ENCODE peak calls at places on chromosomes 7 and 10, in four cellular contexts. One of them, this sample, is unnamed.

GRCh38 chr7:43211693-43212092 is 99.2 kb downstream of the HECW1 start:
- DNase-seq in CD8-positive, alpha-beta T cell: no peak
- DNase-seq in heart left ventricle: no peak
- DNase-seq in OCI-LY7: no peak
- DNase-seq in this sample: no peak

GRCh38 chr10:89351402-89352038 is 23.7 kb downstream of the IFIT3 start:
- DNase-seq in CD8-positive, alpha-beta T cell: no peak
- DNase-seq in heart left ventricle: no peak
- DNase-seq in OCI-LY7: no peak
- DNase-seq in this sample: no peak

GRCh38 chr10:131013281-131013680 is 298.2 kb downstream of the TCERG1L start:
- DNase-seq in CD8-positive, alpha-beta T cell: no peak
- DNase-seq in heart left ventricle: no peak
- DNase-seq in OCI-LY7: no peak
- DNase-seq in this sample: no peak

GRCh38 chr10:84138478-84139125 is 707 bp upstream of the GHITM start:
- DNase-seq in CD8-positive, alpha-beta T cell: peak; percentile 5
- DNase-seq in heart left ventricle: peak; percentile 10
- DNase-seq in OCI-LY7: no peak
- DNase-seq in this sample: no peak

GRCh38 chr7:150941983-150942590 is 36.0 kb downstream of the KCNH2 start:
- DNase-seq in CD8-positive, alpha-beta T cell: no peak
- DNase-seq in heart left ventricle: peak; percentile 68
- DNase-seq in OCI-LY7: peak; percentile 42
- DNase-seq in this sample: no peak

GRCh38 chr10:110363572-110364411 is 59.1 kb upstream of the SMNDC1 start:
- DNase-seq in CD8-positive, alpha-beta T cell: no peak
- DNase-seq in heart left ventricle: no peak
- DNase-seq in OCI-LY7: no peak
- DNase-seq in this sample: no peak

GRCh38 chr7:104124469-104124868 is 83.3 kb downstream of the ORC5 start:
- DNase-seq in CD8-positive, alpha-beta T cell: no peak
- DNase-seq in heart left ventricle: no peak
- DNase-seq in OCI-LY7: no peak
- DNase-seq in this sample: no peak

GRCh38 chr7:36312915-36313334 is 76.7 kb upstream of the ANLN start:
- DNase-seq in CD8-positive, alpha-beta T cell: no peak
- DNase-seq in heart left ventricle: no peak
- DNase-seq in OCI-LY7: no peak
- DNase-seq in this sample: no peak

GRCh38 chr10:35896011-35896410 is 253.9 kb upstream of the FZD8 start:
- DNase-seq in CD8-positive, alpha-beta T cell: no peak
- DNase-seq in heart left ventricle: no peak
- DNase-seq in OCI-LY7: no peak
- DNase-seq in this sample: no peak

GRCh38 chr7:44057181-44057848 is 8.1 kb downstream of the PGAM2 start:
- DNase-seq in CD8-positive, alpha-beta T cell: no peak
- DNase-seq in heart left ventricle: no peak
- DNase-seq in OCI-LY7: no peak
- DNase-seq in this sample: no peak

GRCh38 chr10:71409516-71410104 is 12.9 kb downstream of the CDH23 start:
- DNase-seq in CD8-positive, alpha-beta T cell: no peak
- DNase-seq in heart left ventricle: no peak
- DNase-seq in OCI-LY7: no peak
- DNase-seq in this sample: no peak

GRCh38 chr10:44237364-44238034 is 147.4 kb downstream of the CXCL12 start:
- DNase-seq in CD8-positive, alpha-beta T cell: no peak
- DNase-seq in heart left ventricle: no peak
- DNase-seq in OCI-LY7: no peak
- DNase-seq in this sample: no peak

GRCh38 chr7:34337163-34337562 is 320.9 kb upstream of the NPSR1 start:
- DNase-seq in CD8-positive, alpha-beta T cell: no peak
- DNase-seq in heart left ventricle: no peak
- DNase-seq in OCI-LY7: no peak
- DNase-seq in this sample: no peak

GRCh38 chr7:121924273-121925184 is 51.6 kb downstream of the PTPRZ1 start:
- DNase-seq in CD8-positive, alpha-beta T cell: no peak
- DNase-seq in heart left ventricle: no peak
- DNase-seq in OCI-LY7: no peak
- DNase-seq in this sample: no peak

GRCh38 chr7:87511510-87511909 is 36.0 kb upstream of the ABCB4 start:
- DNase-seq in CD8-positive, alpha-beta T cell: no peak
- DNase-seq in heart left ventricle: no peak
- DNase-seq in OCI-LY7: no peak
- DNase-seq in this sample: no peak

GRCh38 chr10:120132811-120133210 is 240.3 kb downstream of the SEC23IP start:
- DNase-seq in CD8-positive, alpha-beta T cell: no peak
- DNase-seq in heart left ventricle: no peak
- DNase-seq in OCI-LY7: no peak
- DNase-seq in this sample: no peak

DNA sequence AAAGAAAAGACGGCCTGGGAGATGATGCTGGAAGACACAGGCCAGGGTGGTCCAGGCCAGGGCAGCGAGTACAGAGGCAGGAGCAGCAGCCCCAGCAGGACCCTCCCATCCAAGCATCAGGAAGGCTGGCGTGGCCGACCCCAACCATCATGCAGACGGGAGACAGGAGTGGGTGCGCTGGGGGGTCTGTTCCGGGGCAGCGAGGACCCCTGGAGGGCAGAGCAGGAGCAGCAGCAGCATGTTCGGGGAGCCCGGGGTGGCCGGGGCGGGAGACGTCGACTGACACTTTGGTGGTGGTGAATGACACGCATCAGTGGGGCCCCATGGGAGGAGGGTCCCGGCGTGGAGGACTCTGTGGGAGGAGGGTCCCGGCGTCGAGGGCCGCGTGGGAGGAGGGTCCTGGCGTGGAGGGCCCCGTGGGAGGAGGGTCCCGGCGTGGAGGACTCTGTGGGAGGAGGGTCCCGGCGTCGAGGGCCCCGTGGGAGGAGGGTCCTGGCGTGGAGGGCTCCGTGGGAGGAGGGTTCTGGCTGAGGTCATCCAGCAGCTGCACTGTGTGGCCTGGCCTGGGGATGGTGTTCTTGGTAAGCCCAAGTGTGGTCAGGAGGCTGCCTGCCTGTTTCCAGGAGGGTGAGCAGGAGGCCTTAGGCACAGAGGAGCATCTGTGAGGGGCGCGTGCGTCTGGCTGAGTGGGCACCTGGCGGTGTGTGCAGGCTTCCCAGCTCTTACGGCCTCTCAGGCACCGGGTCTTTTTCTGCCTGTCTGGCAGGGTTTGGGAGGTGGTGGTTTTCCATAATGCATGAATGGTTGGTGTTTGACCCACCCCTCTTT is 38.9 kb downstream of the FAM20C start:
- DNase-seq in CD8-positive, alpha-beta T cell: no peak
- DNase-seq in heart left ventricle: no peak
- DNase-seq in OCI-LY7: no peak
- DNase-seq in this sample: no peak
- TF ChIP-seq CTCF in CD8-positive, alpha-beta T cell: no peak
- TF ChIP-seq CTCF in heart left ventricle: no peak
- TF ChIP-seq CTCF in OCI-LY7: peak; percentile 51
- TF ChIP-seq CTCF in this sample: peak; percentile 21

GRCh38 chr7:2564970-2565546 is 6.3 kb downstream of the IQCE start:
- DNase-seq in CD8-positive, alpha-beta T cell: no peak
- DNase-seq in heart left ventricle: no peak
- DNase-seq in OCI-LY7: no peak
- DNase-seq in this sample: no peak

GRCh38 chr7:2566348-2566889 is 7.6 kb downstream of the IQCE start:
- DNase-seq in CD8-positive, alpha-beta T cell: no peak
- DNase-seq in heart left ventricle: no peak
- DNase-seq in OCI-LY7: no peak
- DNase-seq in this sample: no peak

GRCh38 chr7:2568521-2569223 is 9.9 kb downstream of the IQCE start:
- DNase-seq in CD8-positive, alpha-beta T cell: no peak
- DNase-seq in heart left ventricle: no peak
- DNase-seq in OCI-LY7: no peak
- DNase-seq in this sample: no peak

GRCh38 chr7:2567663-2568238 is 9.0 kb downstream of the IQCE start:
- DNase-seq in CD8-positive, alpha-beta T cell: no peak
- DNase-seq in heart left ventricle: peak; percentile 43
- DNase-seq in OCI-LY7: peak; percentile 40
- DNase-seq in this sample: no peak

DNA sequence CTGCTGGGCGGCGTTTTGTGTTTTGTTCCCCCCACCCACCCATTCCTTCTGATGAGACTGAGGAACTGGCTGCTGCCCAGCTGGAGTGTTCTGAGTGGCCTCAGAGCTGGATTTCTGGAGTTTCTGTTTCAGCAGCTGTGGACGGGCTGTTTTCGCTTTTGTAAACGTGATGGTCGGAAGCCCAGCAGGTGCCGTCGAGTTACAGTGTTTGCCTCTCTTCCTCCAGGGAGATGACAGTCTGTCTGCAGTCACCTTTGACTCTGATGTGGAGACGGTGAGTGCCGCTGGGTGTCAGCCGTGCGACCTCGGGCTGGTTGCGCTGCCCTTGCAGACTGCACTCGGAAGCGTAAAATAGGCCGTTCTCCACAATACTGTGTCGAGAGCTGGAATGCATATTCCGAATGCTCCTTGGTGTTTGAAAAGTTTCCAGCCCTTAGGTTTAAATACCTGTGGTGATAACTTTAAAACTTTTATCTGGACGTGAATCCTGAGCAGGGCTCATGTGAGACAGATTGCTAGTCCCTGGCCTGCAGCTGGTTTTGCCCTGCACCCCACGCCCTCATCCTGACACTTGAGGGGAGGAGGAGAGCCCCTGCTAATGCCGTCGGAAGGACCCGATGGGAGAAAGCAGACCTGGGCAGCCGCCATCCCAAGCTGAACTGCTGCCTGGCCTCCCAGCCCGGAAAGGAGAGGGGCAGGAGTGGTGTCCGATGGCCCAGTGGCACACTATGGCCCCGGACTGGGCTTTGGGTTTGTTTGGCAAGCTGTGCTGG is 8.3 kb downstream of the IQCE start:
- DNase-seq in CD8-positive, alpha-beta T cell: no peak
- DNase-seq in heart left ventricle: peak; percentile 32
- DNase-seq in OCI-LY7: peak; percentile 42
- DNase-seq in this sample: no peak
- H3K4me3 ChIP-seq in CD8-positive, alpha-beta T cell: no peak overlapping the region
- H3K4me3 ChIP-seq in heart left ventricle: no peak overlapping the region
- H3K4me3 ChIP-seq in OCI-LY7: no peak overlapping the region
- H3K4me3 ChIP-seq in this sample: no peak overlapping the region

GRCh38 chr7:88759216-88759955 is at the start of gene ZNF804B:
- DNase-seq in CD8-positive, alpha-beta T cell: no peak
- DNase-seq in heart left ventricle: no peak
- DNase-seq in OCI-LY7: no peak
- DNase-seq in this sample: no peak
- TF ChIP-seq CTCF in CD8-positive, alpha-beta T cell: no peak
- TF ChIP-seq CTCF in heart left ventricle: no peak
- TF ChIP-seq CTCF in OCI-LY7: no peak
- TF ChIP-seq CTCF in this sample: no peak

GRCh38 chr7:1029637-1030443 is 14.5 kb upstream of the GPR146 start:
- DNase-seq in CD8-positive, alpha-beta T cell: no peak
- DNase-seq in heart left ventricle: no peak
- DNase-seq in OCI-LY7: no peak
- DNase-seq in this sample: no peak
- H3K4me3 ChIP-seq in CD8-positive, alpha-beta T cell: no peak overlapping the region
- H3K4me3 ChIP-seq in heart left ventricle: no peak overlapping the region
- H3K4me3 ChIP-seq in OCI-LY7: peak overlapping the region; percentile 85
- H3K4me3 ChIP-seq in this sample: peak overlapping the region; percentile 62

DNA sequence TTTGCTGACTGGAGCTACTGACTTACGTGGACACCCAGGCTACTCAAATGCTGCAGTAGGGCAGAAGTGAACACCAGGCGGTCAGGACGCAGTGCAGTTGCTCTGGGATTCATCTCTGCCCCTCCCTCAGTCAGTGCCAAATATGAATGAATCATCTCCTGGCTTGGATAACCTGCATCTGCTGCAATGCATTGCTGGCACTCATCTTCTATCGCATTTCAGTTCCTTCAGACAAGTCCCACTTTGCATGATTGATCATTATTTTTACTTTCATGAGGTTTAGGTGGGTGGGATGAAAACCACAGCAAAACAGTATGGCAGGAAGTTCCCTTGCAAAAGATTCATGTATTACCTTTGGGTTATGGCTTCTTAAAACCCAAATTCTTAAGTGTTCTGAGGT is 224.6 kb upstream of the NRP1 start:
- DNase-seq in CD8-positive, alpha-beta T cell: no peak
- DNase-seq in heart left ventricle: no peak
- DNase-seq in OCI-LY7: no peak
- DNase-seq in this sample: no peak
- TF ChIP-seq CTCF in CD8-positive, alpha-beta T cell: no peak
- TF ChIP-seq CTCF in heart left ventricle: no peak
- TF ChIP-seq CTCF in OCI-LY7: no peak
- TF ChIP-seq CTCF in this sample: no peak